ENCODE peak calls at places on chromosomes 11 and 22, in five cellular contexts. M, D, S, H and T are unnamed samples.

GRCh38 chr22:17592201-17592600 is 28.9 kb downstream of the SLC25A18 start:
- ATAC-seq in D (no peak), S (no peak), M (no peak), H (no peak), T (no peak)

GRCh38 chr11:74123008-74123448 is 47.8 kb downstream of the C2CD3 start:
- ATAC-seq in M (no peak), S (no peak), D (no peak), H (no peak), T (no peak)

GRCh38 chr11:30254307-30255298 is 23.8 kb downstream of the FSHB start:
- ATAC-seq in M (no peak), H (no peak), S (no peak), D (no peak), T (no peak)

GRCh38 chr11:34585870-34586654 is 34.8 kb upstream of the EHF start:
- ATAC-seq in M (no peak), S (peak), H (no peak), D (peak), T (peak)

GRCh38 chr11:70558651-70559050 is 160.3 kb downstream of the CTTN start:
- ATAC-seq in M (no peak), D (no peak), H (no peak), S (no peak), T (no peak)

GRCh38 chr22:35955546-35955945 is 73.1 kb downstream of the RBFOX2 start:
- ATAC-seq in S (no peak), M (no peak), H (no peak), D (no peak), T (no peak)

GRCh38 chr11:125637840-125638239 is 12.9 kb downstream of the CHEK1 start:
- ATAC-seq in S (no peak), M (no peak), H (no peak), D (no peak), T (no peak)

GRCh38 chr11:62015615-62016014 is 48.2 kb upstream of the FTH1 start:
- ATAC-seq in H (no peak), M (no peak), S (no peak), D (no peak), T (no peak)

GRCh38 chr22:18060646-18061620 is 16.9 kb upstream of the PEX26 start:
- ATAC-seq in S (peak), M (no peak), D (no peak), H (no peak), T (no peak)

GRCh38 chr11:8231979-8232378 is 31.7 kb downstream of the LMO1 start:
- ATAC-seq in M (no peak), D (no peak), H (no peak), S (no peak), T (no peak)

GRCh38 chr11:3954448-3955298 is 99.2 kb downstream of the STIM1 start:
- ATAC-seq in D (no peak), S (no peak), M (peak), H (peak), T (peak)

GRCh38 chr11:1792461-1792860 is 28.7 kb upstream of the CTSD start:
- ATAC-seq in D (no peak), H (peak), M (no peak), S (no peak), T (no peak)